ENCODE peak calls at places on chromosome 2, in four cellular contexts. J is HEK293T, U is K562, C is GM12878. A is an unnamed sample.

GRCh38 chr2:221025397-221025796 is 546.7 kb downstream of the EPHA4 start:
- DNase-seq in J (no peak), U (no peak), C (peak; percentile 12), A (no peak)

GRCh38 chr2:219510512-219511135 is 3.7 kb upstream of the ASIC4 start:
- DNase-seq in J (no peak), U (no peak), C (no peak), A (no peak)

GRCh38 chr2:190098851-190099250 is 36.3 kb upstream of the MSTN start:
- DNase-seq in J (no peak), U (no peak), C (no peak), A (no peak)

GRCh38 chr2:64638502-64639120 is 15.1 kb downstream of the SERTAD2 start:
- DNase-seq in J (no peak), U (no peak), C (no peak), A (no peak)

GRCh38 chr2:177165103-177165583 is 47.5 kb upstream of the HNRNPA3 start:
- DNase-seq in J (no peak), U (no peak), C (peak; percentile 38), A (no peak)

GRCh38 chr2:58812766-58813344 is 571.7 kb upstream of the FANCL start:
- DNase-seq in J (peak; percentile 59), U (no peak), C (no peak), A (no peak)

GRCh38 chr2:231361701-231362588 is 33.6 kb upstream of the B3GNT7 start:
- DNase-seq in J (no peak), U (peak; percentile 42), C (peak; percentile 26), A (no peak)

GRCh38 chr2:174575124-174575776 is 22.4 kb downstream of the WIPF1 start:
- DNase-seq in J (no peak), U (no peak), C (no peak), A (no peak)

GRCh38 chr2:20229322-20230201 is 4.6 kb upstream of the SDC1 start:
- DNase-seq in J (no peak), U (no peak), C (no peak), A (no peak)

DNA sequence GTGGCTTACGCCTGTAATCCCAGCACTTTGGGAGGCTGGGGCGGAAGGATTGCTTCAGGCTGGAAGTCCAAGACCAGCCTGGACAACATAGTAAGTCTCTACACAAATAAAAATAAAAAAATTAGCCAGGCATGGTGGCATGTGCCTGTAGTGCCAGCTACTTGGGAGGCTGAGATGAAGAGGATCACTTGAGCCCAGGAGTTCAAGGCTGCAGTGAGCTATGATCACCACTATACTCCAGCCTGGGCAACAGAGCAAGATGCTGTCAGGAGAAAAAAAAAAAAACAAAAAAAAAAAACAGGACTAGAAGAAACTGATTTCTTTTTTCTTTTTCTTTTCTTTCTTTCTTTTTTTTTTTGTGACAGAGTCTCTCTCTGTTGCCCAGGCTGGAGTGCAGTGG is 13.6 kb downstream of the SPDYA start:
- DNase-seq in J (no peak), U (no peak), C (no peak), A (no peak)
- TF ChIP-seq SP1 in J (no peak), U (no peak), C (no peak), A (no peak)

GRCh38 chr2:37934591-37935513 is 9.8 kb downstream of the RMDN2 start:
- DNase-seq in J (no peak), U (no peak), C (peak; percentile 41), A (no peak)
- TF ChIP-seq FOXK2 in J (no peak), U (no peak), C (no peak), A (no peak)

DNA sequence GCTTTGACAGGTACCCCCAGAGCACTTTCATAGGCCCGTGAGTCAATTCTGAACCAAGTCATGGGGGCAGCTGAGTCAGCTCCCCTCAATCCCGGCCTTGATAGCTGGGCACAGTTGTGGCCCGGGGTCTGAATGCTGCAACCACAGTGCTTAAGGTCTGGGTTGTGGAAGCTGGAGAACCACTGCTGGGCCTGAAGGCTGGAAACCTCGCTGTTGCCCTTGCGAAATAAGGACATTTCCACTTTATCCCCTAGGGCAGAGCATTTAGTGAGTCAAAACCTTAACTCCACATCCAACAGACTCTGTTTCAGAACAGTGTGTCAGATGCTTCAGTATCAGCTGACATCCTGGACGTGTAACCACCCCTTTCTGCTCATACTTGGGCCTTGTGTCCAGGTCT is 58.6 kb downstream of the SP110 start:
- DNase-seq in J (no peak), U (no peak), C (no peak), A (no peak)
- TF ChIP-seq SP1 in J (no peak), U (no peak), C (no peak), A (no peak)

DNA sequence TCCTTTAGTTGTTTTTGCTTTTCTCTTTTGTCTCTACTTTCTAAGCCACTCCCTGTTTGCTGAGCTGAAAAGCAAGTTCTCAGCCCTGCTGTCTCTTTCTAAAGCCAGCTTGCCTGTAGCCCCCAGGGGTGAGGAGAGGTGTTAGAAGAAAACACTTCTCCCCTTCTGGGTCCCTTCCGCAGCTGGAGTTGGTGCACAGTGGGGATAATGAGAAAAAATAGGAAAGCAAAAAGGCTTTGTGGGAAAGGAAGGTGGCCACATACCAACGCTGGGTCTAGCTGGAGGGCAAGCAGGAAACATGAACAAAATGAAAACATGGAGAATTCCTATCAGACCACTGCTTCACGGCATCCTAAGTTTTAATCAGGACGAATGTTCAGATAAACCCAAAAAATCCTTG is 15.5 kb upstream of the SLC20A1 start:
- DNase-seq in J (no peak), U (no peak), C (no peak), A (no peak)
- TF ChIP-seq FOXK2 in J (no peak), U (no peak), C (no peak), A (no peak)

GRCh38 chr2:15038373-15039364 is 406.2 kb downstream of the LRATD1 start:
- DNase-seq in J (no peak), U (no peak), C (no peak), A (no peak)
- TF ChIP-seq SP1 in J (no peak), U (no peak), C (no peak), A (no peak)

GRCh38 chr2:235080108-235080507 is 128.3 kb downstream of the SH3BP4 start:
- DNase-seq in J (no peak), U (no peak), C (no peak), A (no peak)
- TF ChIP-seq FOXK2 in J (no peak), U (no peak), C (no peak), A (no peak)

DNA sequence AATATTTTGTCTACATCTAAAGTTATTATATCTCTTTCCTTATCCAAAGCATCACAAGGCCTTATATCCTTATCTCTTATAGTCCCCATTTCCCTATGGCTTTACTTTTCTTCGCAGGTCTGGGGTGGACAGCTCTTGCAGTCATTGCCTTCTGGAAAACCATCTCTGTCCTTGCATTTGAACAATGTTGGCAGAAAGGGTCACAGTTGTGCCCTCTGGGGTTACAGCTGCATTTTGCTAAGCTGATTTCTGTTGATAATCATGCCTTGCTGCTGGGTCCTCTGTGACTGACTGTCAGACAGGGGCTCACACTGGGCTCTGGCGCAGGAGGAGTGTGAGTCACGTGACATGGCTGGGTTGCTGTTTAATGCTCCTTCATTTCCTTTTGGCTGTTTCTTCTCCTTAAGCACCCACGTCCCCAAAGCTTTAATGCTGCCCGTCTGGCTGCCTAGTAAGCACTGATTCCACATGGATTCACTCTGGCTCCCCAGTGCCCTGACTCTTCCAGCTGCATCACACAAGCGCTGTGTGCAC is 196.6 kb upstream of the LHCGR start:
- DNase-seq in J (no peak), U (no peak), C (no peak), A (no peak)
- TF ChIP-seq SP1 in J (no peak), U (no peak), C (no peak), A (no peak)

DNA sequence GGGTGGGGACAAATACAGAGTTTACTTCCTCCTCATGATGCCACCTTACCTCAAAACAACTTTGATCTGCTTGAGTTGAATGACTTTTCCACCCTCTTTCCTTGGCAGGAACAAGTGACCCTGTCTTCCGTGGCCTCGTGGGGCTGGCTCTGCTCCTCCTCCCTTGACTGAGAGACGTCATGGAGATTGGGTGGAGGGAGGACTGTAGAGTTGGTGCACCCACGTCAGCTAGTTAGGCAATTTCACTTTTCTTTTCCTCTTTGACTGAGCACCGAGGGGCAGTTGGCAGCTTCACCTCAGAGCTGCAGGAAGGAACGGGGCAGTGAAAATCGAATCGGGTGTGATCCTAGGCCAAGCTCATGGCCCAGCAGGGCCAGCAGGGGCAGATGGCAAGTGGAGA is at the start of gene SP140:
- DNase-seq in J (no peak), U (no peak), C (peak; percentile 80), A (no peak)
- TF ChIP-seq FOXK2 in J (no peak), U (no peak), C (no peak), A (no peak)

GRCh38 chr2:80086831-80087230 is 217.7 kb downstream of the LRRTM1 start:
- DNase-seq in J (no peak), U (no peak), C (no peak), A (no peak)
- TF ChIP-seq SP1 in J (no peak), U (no peak), C (no peak), A (no peak)

A was measured in HepG2.